ENCODE peak calls at places on chromosomes 7 and 10, in eight cellular contexts. W is dorsolateral prefrontal cortex; R is brain microvascular endothelial cell; J is choroid plexus epithelial cell; N is HT-29; U is gastrocnemius medialis; G is LoVo; P is CD8-positive, alpha-beta memory T cell. D is an unnamed sample.

GRCh38 chr10:19169684-19170083 is 121.1 kb downstream of the MALRD1 start:
- DNase-seq in W (no peak), R (no peak), J (peak), N (no peak), U (no peak), G (no peak), P (no peak), D (no peak)

GRCh38 chr10:97228130-97228774 is 42.5 kb upstream of the SLIT1 start:
- DNase-seq in W (no peak), R (no peak), J (no peak), N (no peak), U (no peak), G (no peak), P (no peak), D (no peak)

GRCh38 chr10:21649441-21649872 is 115.4 kb downstream of the MLLT10 start:
- DNase-seq in W (no peak), R (no peak), J (no peak), N (no peak), U (no peak), G (no peak), P (no peak), D (no peak)

GRCh38 chr7:12827219-12827821 is 139.9 kb downstream of the ARL4A start:
- DNase-seq in W (no peak), R (peak), J (peak), N (no peak), U (no peak), G (no peak), P (no peak), D (no peak)

GRCh38 chr10:33201971-33202370 is 132.5 kb downstream of the NRP1 start:
- DNase-seq in W (no peak), R (no peak), J (no peak), N (no peak), U (no peak), G (no peak), P (no peak), D (no peak)

GRCh38 chr7:42587826-42588225 is 324.0 kb downstream of the C7orf25 start:
- DNase-seq in W (no peak), R (no peak), J (no peak), N (no peak), U (no peak), G (no peak), P (no peak), D (no peak)

GRCh38 chr10:111323567-111323966 is 246.7 kb downstream of the ADRA2A start:
- DNase-seq in W (no peak), R (no peak), J (peak), N (peak), U (no peak), G (no peak), P (no peak), D (no peak)

GRCh38 chr7:140014123-140014522 is 48.6 kb downstream of the PARP12 start:
- DNase-seq in W (peak), R (no peak), J (no peak), N (no peak), U (no peak), G (no peak), P (no peak), D (no peak)

GRCh38 chr10:79494871-79495270 is 17.5 kb upstream of the EIF5AL1 start:
- DNase-seq in W (no peak), R (no peak), J (no peak), N (no peak), U (no peak), G (no peak), P (no peak), D (no peak)

GRCh38 chr10:11776080-11776479 is 33.9 kb downstream of the ECHDC3 start:
- DNase-seq in W (no peak), R (no peak), J (peak), N (no peak), U (no peak), G (no peak), P (no peak), D (no peak)

GRCh38 chr10:48503293-48503911 is 101.5 kb downstream of the ARHGAP22 start:
- DNase-seq in W (no peak), R (no peak), J (no peak), N (no peak), U (no peak), G (no peak), P (no peak), D (no peak)